ENCODE peak calls at places on chromosome 15, in seven cellular contexts. I, O, Z, V, M, B and S are unnamed samples.

GRCh38 chr15:80588801-80589200 is 106.3 kb upstream of the ABHD17C start:
- DNase-seq in V (peak; percentile 100), M (no peak), I (no peak), B (no peak), Z (peak; percentile 79), O (no peak), S (no peak)

GRCh38 chr15:72796515-72797337 is 13.2 kb upstream of the ADPGK start:
- DNase-seq in M (peak; percentile 11), I (peak; percentile 34), V (no peak), O (peak; percentile 87), Z (peak; percentile 67), B (no peak), S (no peak)

GRCh38 chr15:62035256-62035908 is 24.9 kb downstream of the VPS13C start:
- DNase-seq in M (no peak), I (no peak), V (peak; percentile 68), O (no peak), B (no peak), Z (no peak), S (no peak)

GRCh38 chr15:99863527-99864198 is 130.4 kb upstream of the LYSMD4 start:
- DNase-seq in I (no peak), V (no peak), M (no peak), B (no peak), O (no peak), Z (no peak), S (no peak)

GRCh38 chr15:66592505-66593218 is 26.9 kb upstream of the LCTL start:
- DNase-seq in B (no peak), M (no peak), I (no peak), O (no peak), V (no peak), Z (no peak), S (no peak)

GRCh38 chr15:89364741-89365450 is 30.3 kb upstream of the POLG start:
- DNase-seq in M (no peak), O (no peak), Z (no peak), B (no peak), V (no peak), I (no peak), S (no peak)

GRCh38 chr15:68515371-68516095 is 63.3 kb upstream of the CORO2B start:
- DNase-seq in M (no peak), B (no peak), V (no peak), I (no peak), O (no peak), Z (no peak), S (no peak)

GRCh38 chr15:42800731-42801474 is 64.0 kb upstream of the CDAN1 start:
- DNase-seq in I (no peak), V (no peak), Z (no peak), M (no peak), B (no peak), O (no peak), S (no peak)

GRCh38 chr15:83288381-83288801 is 3.9 kb upstream of the BNC1 start:
- DNase-seq in V (peak; percentile 91), M (no peak), Z (peak; percentile 47), B (no peak), O (no peak), I (no peak), S (no peak)

GRCh38 chr15:92130244-92130643 is 263.4 kb upstream of the ST8SIA2 start:
- DNase-seq in O (no peak), V (no peak), I (no peak), B (no peak), Z (no peak), M (no peak), S (no peak)

GRCh38 chr15:38354321-38354929 is 99.5 kb upstream of the FAM98B start:
- DNase-seq in B (peak; percentile 5), I (peak; percentile 29), Z (peak; percentile 60), V (peak; percentile 65), M (no peak), O (peak; percentile 33), S (no peak)

GRCh38 chr15:31393441-31394091 is 66.9 kb downstream of the KLF13 start:
- DNase-seq in V (no peak), B (no peak), O (peak; percentile 74), I (no peak), M (no peak), Z (no peak), S (no peak)

GRCh38 chr15:69661446-69661845 is 208.8 kb downstream of the RPLP1 start:
- DNase-seq in M (no peak), I (no peak), O (no peak), B (no peak), V (no peak), Z (no peak), S (no peak)

GRCh38 chr15:79505956-79506355 is 73.8 kb downstream of the MINAR1 start:
- DNase-seq in M (no peak), V (no peak), B (no peak), O (no peak), Z (no peak), I (no peak), S (no peak)